ENCODE peak calls at places on chromosomes 13 and 19, in five cellular contexts. C, M, Z, X and L are unnamed samples.

GRCh38 chr13:29594310-29594709 is 1.2 kb downstream of the SLC7A1 start:
- DNase-seq in C (peak), M (peak), Z (no peak), X (no peak), L (no peak)

GRCh38 chr13:112685856-112686255 is 4.0 kb upstream of the ATP11A start:
- DNase-seq in C (no peak), M (no peak), Z (no peak), X (no peak), L (no peak)

GRCh38 chr13:74290324-74290773 is 156.1 kb upstream of the KLF12 start:
- DNase-seq in C (no peak), M (peak), Z (peak), X (peak), L (peak)

GRCh38 chr19:48421548-48421947 is 24.2 kb upstream of the GRWD1 start:
- DNase-seq in C (no peak), M (no peak), Z (no peak), X (no peak), L (no peak)

GRCh38 chr13:33372251-33372919 is 86.8 kb upstream of the STARD13 start:
- DNase-seq in C (no peak), M (no peak), Z (no peak), X (no peak), L (no peak)

GRCh38 chr13:113138792-113139551 is 16.4 kb downstream of the F10 start:
- DNase-seq in C (no peak), M (no peak), Z (no peak), X (no peak), L (peak)

GRCh38 chr13:110689711-110690110 is 16.2 kb downstream of the CARS2 start:
- DNase-seq in C (no peak), M (no peak), Z (no peak), X (no peak), L (no peak)

GRCh38 chr13:108225440-108225839 is 7.2 kb downstream of the ABHD13 start:
- DNase-seq in C (no peak), M (no peak), Z (no peak), X (no peak), L (no peak)